ENCODE peak calls at places on chromosomes 7 and 10, in seven cellular contexts. E is astrocyte of the cerebellum, L is body of pancreas, I is uterus, W is tibial artery, C is NB4, T is lower leg skin. M is an unnamed sample.

GRCh38 chr10:14840178-14840577 is 2.1 kb downstream of the HSPA14 start:
- DNase-seq in E (no peak), L (no peak), I (no peak), W (no peak), C (no peak), T (no peak), M (no peak)

GRCh38 chr7:108569381-108570145 is at the start of the genes DNAJB9 and THAP5:
- DNase-seq in E (peak), L (peak), I (peak), W (peak), C (peak), T (peak), M (peak)

GRCh38 chr10:68330852-68331454 is 911 bp upstream of the HNRNPH3 start:
- DNase-seq in E (no peak), L (peak), I (peak), W (peak), C (no peak), T (peak), M (no peak)

GRCh38 chr10:32961892-32962369 is 3.9 kb upstream of the ITGB1 start:
- DNase-seq in E (no peak), L (peak), I (no peak), W (no peak), C (peak), T (no peak), M (no peak)

GRCh38 chr7:106611911-106612310 is 49.0 kb downstream of the CCDC71L start:
- DNase-seq in E (no peak), L (no peak), I (no peak), W (no peak), C (no peak), T (no peak), M (no peak)

GRCh38 chr10:131997366-131998049 is 15.8 kb upstream of the BNIP3 start:
- DNase-seq in E (peak), L (peak), I (peak), W (peak), C (no peak), T (peak), M (peak)

GRCh38 chr7:135001390-135002165 is 15.3 kb downstream of the AGBL3 start:
- DNase-seq in E (no peak), L (no peak), I (no peak), W (no peak), C (peak), T (no peak), M (no peak)

GRCh38 chr10:86104156-86104555 is 262.4 kb downstream of the GRID1 start:
- DNase-seq in E (no peak), L (no peak), I (no peak), W (no peak), C (no peak), T (no peak), M (no peak)

GRCh38 chr10:120477006-120477722 is 20.1 kb downstream of the PLPP4 start:
- DNase-seq in E (peak), L (no peak), I (no peak), W (no peak), C (no peak), T (no peak), M (no peak)

GRCh38 chr7:155352076-155352752 is 54.5 kb downstream of the INSIG1 start:
- DNase-seq in E (no peak), L (no peak), I (no peak), W (no peak), C (no peak), T (no peak), M (no peak)

GRCh38 chr10:128047991-128048826 is 78.0 kb downstream of the MKI67 start:
- DNase-seq in E (no peak), L (peak), I (no peak), W (peak), C (peak), T (no peak), M (no peak)

GRCh38 chr7:50369408-50370026 is 65.0 kb downstream of the IKZF1 start:
- DNase-seq in E (no peak), L (no peak), I (no peak), W (no peak), C (peak), T (no peak), M (peak)

GRCh38 chr10:42952931-42953683 is 123.8 kb upstream of the RET start:
- DNase-seq in E (no peak), L (no peak), I (peak), W (peak), C (no peak), T (peak), M (no peak)

GRCh38 chr7:17584822-17585221 is 286.4 kb downstream of the AHR start:
- DNase-seq in E (peak), L (no peak), I (no peak), W (no peak), C (no peak), T (no peak), M (no peak)

GRCh38 chr7:2720024-2720423 is 32.0 kb downstream of the AMZ1 start:
- DNase-seq in E (no peak), L (no peak), I (no peak), W (no peak), C (no peak), T (no peak), M (no peak)

GRCh38 chr7:70695804-70696104 is 436.2 kb upstream of the GALNT17 start:
- DNase-seq in E (no peak), L (no peak), I (no peak), W (no peak), C (peak), T (no peak), M (no peak)

GRCh38 chr10:63738410-63738809 is 217.2 kb downstream of the REEP3 start:
- DNase-seq in E (peak), L (no peak), I (no peak), W (no peak), C (no peak), T (no peak), M (no peak)

DNA sequence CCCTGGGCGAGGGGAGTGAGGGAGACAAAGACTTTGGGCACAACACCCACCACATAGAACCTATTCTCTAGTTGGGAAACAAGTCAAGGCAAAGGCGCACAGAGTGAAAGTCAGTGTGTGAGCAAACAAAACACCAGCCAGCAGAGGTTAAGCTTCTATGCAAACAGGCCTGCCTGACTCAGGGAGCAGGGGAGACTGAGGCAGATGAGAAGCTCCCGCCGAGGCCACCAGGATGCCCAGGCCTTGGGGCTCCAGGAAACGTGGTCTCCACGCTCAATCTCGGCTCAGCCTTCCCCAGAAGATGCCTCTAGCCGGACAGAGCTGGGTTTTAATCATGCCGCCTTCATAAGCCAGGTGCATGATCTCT is 74.1 kb upstream of the KCNMA1 start:
- DNase-seq in E (no peak), L (no peak), I (no peak), W (no peak), C (no peak), T (no peak), M (no peak)
- H3K4me3 ChIP-seq in E (no peak), L (no peak), I (no peak), W (peak), C (no peak), T (no peak), M (no peak)

GRCh38 chr7:831596-832291 is 532 bp upstream of the SUN1 start:
- DNase-seq in E (peak), L (peak), I (no peak), W (no peak), C (peak), T (no peak), M (peak)
- H3K4me3 ChIP-seq in E (peak), L (no peak), I (peak), W (peak), C (no peak), T (no peak), M (no peak)

GRCh38 chr7:101681170-101682007 is 52.3 kb upstream of the MYL10 start:
- DNase-seq in E (peak), L (peak), I (peak), W (peak), C (peak), T (no peak), M (no peak)
- H3K4me3 ChIP-seq in E (no peak), L (no peak), I (no peak), W (no peak), C (no peak), T (no peak), M (no peak)

DNA sequence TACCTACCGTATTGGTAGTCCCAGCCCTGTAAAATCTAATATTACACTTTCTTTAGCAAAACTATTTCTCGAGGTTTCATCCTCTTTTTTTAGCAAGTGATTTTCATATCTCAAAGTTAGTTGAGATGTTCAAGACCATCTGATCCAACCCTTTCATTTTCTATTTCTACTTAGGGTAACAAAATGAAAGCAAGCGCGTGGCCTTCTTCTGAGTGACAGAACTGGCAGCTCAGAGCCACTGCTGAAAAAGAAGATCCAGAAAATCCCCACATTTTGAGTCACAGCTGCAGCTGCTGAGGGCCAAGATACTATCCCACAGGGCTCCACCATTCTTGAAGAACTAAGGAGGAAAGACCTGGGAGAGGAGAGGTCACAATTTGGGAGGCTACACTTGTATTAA is 24.8 kb upstream of the ZNF800 start:
- DNase-seq in E (no peak), L (no peak), I (no peak), W (no peak), C (no peak), T (no peak), M (no peak)
- H3K4me3 ChIP-seq in E (no peak), L (no peak), I (no peak), W (no peak), C (no peak), T (no peak), M (no peak)

GRCh38 chr10:117542706-117543244 is at the start of gene EMX2:
- DNase-seq in E (no peak), L (no peak), I (no peak), W (no peak), C (no peak), T (no peak), M (no peak)

GRCh38 chr10:117539903-117540639 is 2.5 kb upstream of the EMX2 start:
- DNase-seq in E (no peak), L (no peak), I (no peak), W (no peak), C (no peak), T (peak), M (no peak)

GRCh38 chr10:117540640-117541404 is 1.7 kb upstream of the EMX2 start:
- DNase-seq in E (no peak), L (no peak), I (no peak), W (no peak), C (no peak), T (peak), M (no peak)

GRCh38 chr10:117541909-117542705 is 439 bp upstream of the EMX2 start:
- DNase-seq in E (peak), L (no peak), I (peak), W (peak), C (no peak), T (peak), M (no peak)

GRCh38 chr10:117541405-117541908 is 1.1 kb upstream of the EMX2 start:
- DNase-seq in E (no peak), L (no peak), I (peak), W (peak), C (no peak), T (peak), M (no peak)
- H3K4me3 ChIP-seq in E (peak), L (no peak), I (peak), W (peak), C (no peak), T (peak), M (no peak)

DNA sequence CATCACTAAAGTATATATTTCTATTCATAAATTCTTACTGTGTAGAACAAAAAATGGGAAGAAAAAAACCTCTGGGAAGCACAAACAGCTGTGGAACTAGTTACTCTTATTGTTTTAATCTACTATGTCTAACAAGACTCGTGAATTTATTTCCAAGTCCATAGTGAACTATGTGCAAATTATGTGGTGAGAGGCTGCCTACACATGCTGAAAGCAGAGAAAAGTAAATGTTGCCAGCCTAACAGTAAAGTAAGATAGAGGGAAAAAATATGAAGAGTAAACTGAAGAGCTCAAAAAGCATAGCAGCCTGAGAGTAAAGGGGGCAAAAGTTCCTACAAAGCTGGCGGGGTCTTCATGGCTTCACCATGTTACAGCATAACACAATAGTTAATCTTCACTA is 3.0 kb downstream of the GDI2 start:
- DNase-seq in E (no peak), L (no peak), I (no peak), W (no peak), C (no peak), T (no peak), M (no peak)
- H3K4me3 ChIP-seq in E (no peak), L (no peak), I (no peak), W (no peak), C (peak), T (no peak), M (no peak)

DNA sequence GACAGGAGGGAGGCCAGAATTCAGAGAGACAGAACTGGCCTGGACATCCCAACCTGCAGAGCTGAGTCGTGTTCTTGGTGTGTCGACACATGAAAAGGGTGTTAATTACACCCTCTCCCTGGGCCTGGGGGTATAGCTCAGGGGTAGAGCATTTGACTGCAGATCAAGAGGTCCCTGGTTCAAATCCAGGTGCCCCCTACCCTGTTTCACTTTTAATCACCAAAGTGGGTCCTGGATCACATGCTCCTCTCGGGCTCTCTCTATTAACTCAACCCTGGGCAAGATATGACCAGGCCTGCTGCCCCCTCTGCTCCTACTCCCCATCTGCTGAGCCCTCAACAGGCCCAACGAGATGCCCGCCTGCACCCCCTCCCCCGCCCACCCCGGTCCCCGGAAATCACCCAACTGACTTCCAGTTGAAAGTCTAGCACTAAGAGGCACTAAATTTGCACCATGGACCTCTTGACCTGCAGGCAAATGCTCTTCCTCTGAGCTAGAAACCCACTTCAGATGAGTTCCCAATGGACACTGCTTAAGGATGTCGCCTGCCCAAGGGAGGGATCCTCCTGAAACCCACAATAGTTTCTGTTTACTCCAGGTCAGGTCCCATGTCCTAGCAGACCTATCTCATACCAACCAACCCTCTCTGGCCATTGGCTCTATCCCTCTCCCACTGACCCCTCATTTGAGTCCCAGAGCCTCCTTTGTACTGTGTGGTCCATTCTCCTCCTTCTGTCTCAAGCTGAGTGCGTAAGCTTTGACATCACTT is 137.6 kb downstream of the ZNF467 start:
- DNase-seq in E (no peak), L (no peak), I (no peak), W (no peak), C (peak), T (peak), M (peak)
- H3K4me3 ChIP-seq in E (no peak), L (no peak), I (no peak), W (no peak), C (no peak), T (no peak), M (no peak)

GRCh38 chr7:23369100-23369499 is 70.0 kb downstream of the MALSU1 start:
- DNase-seq in E (no peak), L (no peak), I (no peak), W (no peak), C (no peak), T (no peak), M (no peak)

GRCh38 chr7:23369695-23370404 is 70.7 kb downstream of the MALSU1 start:
- DNase-seq in E (no peak), L (no peak), I (no peak), W (no peak), C (no peak), T (no peak), M (no peak)

GRCh38 chr7:23377134-23377533 is 78.0 kb downstream of the MALSU1 start:
- DNase-seq in E (no peak), L (no peak), I (no peak), W (no peak), C (no peak), T (no peak), M (no peak)

GRCh38 chr7:23373151-23374004 is 74.2 kb downstream of the MALSU1 start:
- DNase-seq in E (no peak), L (no peak), I (no peak), W (no peak), C (peak), T (no peak), M (no peak)

GRCh38 chr7:23372671-23373070 is 73.5 kb downstream of the MALSU1 start:
- DNase-seq in E (no peak), L (no peak), I (no peak), W (no peak), C (no peak), T (no peak), M (no peak)
- H3K4me3 ChIP-seq in E (no peak), L (no peak), I (no peak), W (no peak), C (no peak), T (no peak), M (no peak)

GRCh38 chr7:128271471-128272454 is 30.7 kb downstream of the LEP start:
- DNase-seq in E (no peak), L (no peak), I (no peak), W (no peak), C (no peak), T (peak), M (no peak)
- H3K4me3 ChIP-seq in E (peak), L (no peak), I (peak), W (peak), C (no peak), T (no peak), M (no peak)

GRCh38 chr10:90993340-90993739 is 72.5 kb upstream of the ANKRD1 start:
- DNase-seq in E (no peak), L (no peak), I (no peak), W (no peak), C (no peak), T (no peak), M (no peak)
- H3K4me3 ChIP-seq in E (no peak), L (no peak), I (no peak), W (no peak), C (no peak), T (no peak), M (no peak)